ENCODE peak calls at places on chromosomes 11 and 22, in nine cellular contexts. X is astrocyte of the spinal cord, G is pancreas, A is fibroblast of mammary gland, O is lower leg skin, D is psoas muscle, C is tibial nerve, W is esophagus muscularis mucosa, H is Peyer's patch. Z is an unnamed sample.

GRCh38 chr11:69394902-69395690 is 86.4 kb upstream of the LINC01488 start:
- DNase-seq in X (no peak), G (peak), A (peak), O (no peak), D (no peak), C (no peak), W (no peak), H (no peak), Z (no peak)

GRCh38 chr22:29816128-29816527 is 21.9 kb downstream of the ASCC2 start:
- DNase-seq in X (no peak), G (no peak), A (peak), O (no peak), D (peak), C (no peak), W (no peak), H (peak), Z (no peak)

GRCh38 chr11:80441821-80442220 is 1001.0 kb upstream of the TENM4 start:
- DNase-seq in X (peak), G (no peak), A (peak), O (no peak), D (no peak), C (no peak), W (no peak), H (no peak), Z (no peak)

GRCh38 chr11:65921033-65921555 is 1.9 kb downstream of the DRAP1 start:
- DNase-seq in X (no peak), G (no peak), A (no peak), O (no peak), D (no peak), C (no peak), W (no peak), H (no peak), Z (no peak)

GRCh38 chr11:58770627-58771457 is 39.1 kb upstream of the GLYAT start:
- DNase-seq in X (no peak), G (no peak), A (peak), O (no peak), D (no peak), C (no peak), W (no peak), H (no peak), Z (no peak)

GRCh38 chr11:115544422-115544821 is 40.2 kb upstream of the CADM1 start:
- DNase-seq in X (no peak), G (no peak), A (no peak), O (no peak), D (no peak), C (no peak), W (no peak), H (no peak), Z (no peak)

GRCh38 chr11:64051297-64051696 is 15.6 kb downstream of the FLRT1 start:
- DNase-seq in X (no peak), G (no peak), A (no peak), O (no peak), D (no peak), C (no peak), W (no peak), H (no peak), Z (no peak)

GRCh38 chr22:26713823-26714449 is 56.5 kb downstream of the MIAT start:
- DNase-seq in X (peak), G (no peak), A (peak), O (no peak), D (no peak), C (no peak), W (no peak), H (no peak), Z (no peak)

GRCh38 chr11:113389288-113389687 is 1.7 kb downstream of the ANKK1 start:
- DNase-seq in X (no peak), G (no peak), A (no peak), O (no peak), D (no peak), C (no peak), W (no peak), H (no peak), Z (no peak)

GRCh38 chr11:69076129-69076791 is 27.5 kb downstream of the TPCN2 start:
- DNase-seq in X (peak), G (no peak), A (peak), O (no peak), D (no peak), C (no peak), W (no peak), H (no peak), Z (no peak)

GRCh38 chr11:109914809-109915653 is 178.2 kb upstream of the ZC3H12C start:
- DNase-seq in X (peak), G (no peak), A (peak), O (no peak), D (no peak), C (no peak), W (no peak), H (no peak), Z (no peak)

GRCh38 chr11:92941676-92942571 is 27.5 kb upstream of the MTNR1B start:
- DNase-seq in X (peak), G (no peak), A (peak), O (no peak), D (no peak), C (no peak), W (no peak), H (no peak), Z (no peak)

GRCh38 chr11:129364143-129364654 is 11.4 kb upstream of the BARX2 start:
- DNase-seq in X (peak), G (peak), A (peak), O (peak), D (peak), C (peak), W (no peak), H (peak), Z (peak)

GRCh38 chr11:44203270-44204043 is 106.5 kb downstream of the ALX4 start:
- DNase-seq in X (no peak), G (no peak), A (no peak), O (no peak), D (peak), C (no peak), W (no peak), H (peak), Z (no peak)

GRCh38 chr22:50483977-50484853 is 2.4 kb upstream of the MIOX start:
- DNase-seq in X (no peak), G (peak), A (no peak), O (no peak), D (no peak), C (no peak), W (no peak), H (peak), Z (peak)

GRCh38 chr22:38802671-38803121 is 8.8 kb upstream of the DNAL4 start:
- DNase-seq in X (peak), G (no peak), A (peak), O (peak), D (peak), C (peak), W (no peak), H (peak), Z (peak)

GRCh38 chr11:111387318-111387863 is 8.3 kb upstream of the POU2AF1 start:
- DNase-seq in X (no peak), G (peak), A (no peak), O (no peak), D (peak), C (no peak), W (no peak), H (peak), Z (peak)

GRCh38 chr11:44140805-44141204 is 45.3 kb downstream of the EXT2 start:
- DNase-seq in X (no peak), G (no peak), A (peak), O (no peak), D (no peak), C (no peak), W (no peak), H (no peak), Z (no peak)

GRCh38 chr11:32884770-32885384 is 7.7 kb upstream of the QSER1 start:
- DNase-seq in X (no peak), G (no peak), A (peak), O (no peak), D (no peak), C (no peak), W (no peak), H (no peak), Z (no peak)

GRCh38 chr11:7572001-7572712 is 58.4 kb downstream of the PPFIBP2 start:
- DNase-seq in X (no peak), G (no peak), A (no peak), O (no peak), D (no peak), C (no peak), W (no peak), H (no peak), Z (no peak)

GRCh38 chr11:45146072-45147016 is at the start of gene PRDM11:
- DNase-seq in X (peak), G (peak), A (peak), O (peak), D (peak), C (no peak), W (no peak), H (no peak), Z (peak)

GRCh38 chr11:9774591-9775392 is 110.9 kb downstream of the SWAP70 start:
- DNase-seq in X (peak), G (no peak), A (peak), O (peak), D (no peak), C (no peak), W (no peak), H (no peak), Z (no peak)

GRCh38 chr11:30346068-30346688 is 23.3 kb downstream of the ARL14EP start:
- DNase-seq in X (peak), G (no peak), A (peak), O (no peak), D (no peak), C (peak), W (no peak), H (no peak), Z (no peak)

GRCh38 chr11:60918941-60919275 is 5.0 kb downstream of the TMEM109 start:
- DNase-seq in X (peak), G (no peak), A (peak), O (peak), D (no peak), C (no peak), W (no peak), H (no peak), Z (no peak)

GRCh38 chr11:34192481-34193401 is 87.3 kb downstream of the NAT10 start:
- DNase-seq in X (peak), G (no peak), A (peak), O (peak), D (peak), C (peak), W (no peak), H (peak), Z (no peak)

GRCh38 chr22:21738081-21738480 is 2.5 kb upstream of the YPEL1 start:
- DNase-seq in X (no peak), G (no peak), A (no peak), O (no peak), D (no peak), C (no peak), W (no peak), H (no peak), Z (no peak)

GRCh38 chr11:56994532-56994931 is 5.8 kb downstream of the OR5AK2 start:
- DNase-seq in X (no peak), G (no peak), A (no peak), O (no peak), D (no peak), C (no peak), W (no peak), H (no peak), Z (no peak)

GRCh38 chr11:56988614-56989013 is at the start of gene OR5AK2:
- DNase-seq in X (no peak), G (no peak), A (no peak), O (no peak), D (no peak), C (no peak), W (no peak), H (no peak), Z (no peak)

GRCh38 chr11:56990702-56991101 is 2.0 kb downstream of the OR5AK2 start:
- DNase-seq in X (no peak), G (no peak), A (no peak), O (no peak), D (no peak), C (no peak), W (no peak), H (no peak), Z (no peak)
- H3K4me3 ChIP-seq in X (no peak), G (no peak), A (no peak), O (no peak), D (no peak), C (no peak), W (no peak), H (no peak), Z (no peak)

GRCh38 chr22:44915441-44915840 is 94.4 kb downstream of the PHF21B start:
- DNase-seq in X (no peak), G (peak), A (no peak), O (no peak), D (no peak), C (no peak), W (no peak), H (no peak), Z (peak)

GRCh38 chr22:44914026-44914721 is 95.6 kb downstream of the PHF21B start:
- DNase-seq in X (no peak), G (peak), A (no peak), O (no peak), D (no peak), C (no peak), W (no peak), H (peak), Z (no peak)

GRCh38 chr22:44909241-44909640 is 100.6 kb downstream of the PHF21B start:
- DNase-seq in X (no peak), G (no peak), A (no peak), O (peak), D (no peak), C (no peak), W (no peak), H (peak), Z (no peak)

GRCh38 chr22:44916281-44917231 is 93.2 kb downstream of the PHF21B start:
- DNase-seq in X (no peak), G (peak), A (no peak), O (no peak), D (no peak), C (no peak), W (no peak), H (peak), Z (no peak)

GRCh38 chr22:44913198-44913983 is 96.4 kb downstream of the PHF21B start:
- DNase-seq in X (no peak), G (peak), A (no peak), O (no peak), D (no peak), C (no peak), W (no peak), H (peak), Z (no peak)
- TF ChIP-seq CTCF in X (no peak), G (no peak), A (no peak), O (no peak), D (no peak), C (no peak), W (no peak), H (no peak), Z (no peak)

GRCh38 chr11:94648789-94649188 is 81.6 kb downstream of the PIWIL4 start:
- DNase-seq in X (no peak), G (no peak), A (no peak), O (no peak), D (no peak), C (no peak), W (no peak), H (no peak), Z (no peak)
- H3K4me3 ChIP-seq in X (no peak), G (no peak), A (no peak), O (no peak), D (no peak), C (no peak), W (no peak), H (no peak), Z (no peak)

GRCh38 chr11:126061707-126062678 is 673 bp downstream of the CDON start:
- DNase-seq in X (peak), G (peak), A (peak), O (peak), D (peak), C (no peak), W (no peak), H (peak), Z (no peak)
- TF ChIP-seq CTCF in X (peak), G (peak), A (peak), O (no peak), D (peak), C (peak), W (peak), H (peak), Z (no peak)

DNA sequence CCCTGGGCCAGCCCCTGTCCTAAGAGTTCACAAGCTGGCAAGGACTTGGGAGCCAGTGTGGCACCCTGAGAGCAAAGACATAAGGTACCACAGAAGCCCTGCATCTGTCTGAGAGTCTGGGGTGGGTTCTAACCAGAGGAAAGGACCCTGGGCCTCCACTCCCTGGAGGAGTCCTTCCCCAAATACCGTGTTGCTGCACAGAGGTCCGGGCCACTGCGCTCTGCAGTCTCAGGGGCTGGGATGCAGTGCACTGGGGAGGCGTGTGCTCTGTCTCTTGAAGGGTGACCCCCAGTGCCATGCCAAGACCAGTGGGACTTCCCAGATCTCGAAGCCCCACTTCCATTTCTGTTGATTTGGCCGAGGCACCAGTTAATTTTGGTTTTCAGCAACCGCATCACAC is 4.3 kb upstream of the SH3BP1 start:
- DNase-seq in X (no peak), G (no peak), A (no peak), O (no peak), D (no peak), C (no peak), W (no peak), H (no peak), Z (no peak)
- H3K4me3 ChIP-seq in X (no peak), G (no peak), A (no peak), O (no peak), D (no peak), C (no peak), W (no peak), H (no peak), Z (no peak)